ENCODE peak calls at places on chromosomes 13 and 19, in seven cellular contexts. One of them, this sample, is unnamed.

GRCh38 chr13:80345771-80346510 is 5.0 kb upstream of the SPRY2 start:
- DNase-seq in breast epithelium: no peak
- DNase-seq in body of pancreas: no peak
- DNase-seq in left ventricle myocardium inferior: no peak
- DNase-seq in trophoblast cell: no peak
- DNase-seq in heart right ventricle: no peak
- DNase-seq in colonic mucosa: no peak
- DNase-seq in this sample: no peak

GRCh38 chr19:2798733-2799132 is 13.4 kb downstream of the THOP1 start:
- DNase-seq in breast epithelium: no peak
- DNase-seq in body of pancreas: peak; percentile 58
- DNase-seq in left ventricle myocardium inferior: peak; percentile 78
- DNase-seq in trophoblast cell: peak; percentile 34
- DNase-seq in heart right ventricle: peak; percentile 79
- DNase-seq in colonic mucosa: no peak
- DNase-seq in this sample: no peak

GRCh38 chr13:112958127-112958989 is 10.7 kb upstream of the MCF2L start:
- DNase-seq in breast epithelium: no peak
- DNase-seq in body of pancreas: no peak
- DNase-seq in left ventricle myocardium inferior: no peak
- DNase-seq in trophoblast cell: no peak
- DNase-seq in heart right ventricle: no peak
- DNase-seq in colonic mucosa: no peak
- DNase-seq in this sample: no peak

GRCh38 chr19:12913871-12914690 is 5.0 kb downstream of the SYCE2 start:
- DNase-seq in breast epithelium: peak; percentile 65
- DNase-seq in body of pancreas: no peak
- DNase-seq in left ventricle myocardium inferior: no peak
- DNase-seq in trophoblast cell: no peak
- DNase-seq in heart right ventricle: no peak
- DNase-seq in colonic mucosa: no peak
- DNase-seq in this sample: no peak

GRCh38 chr19:37914908-37915307 is 7.9 kb downstream of the SIPA1L3 start:
- DNase-seq in breast epithelium: no peak
- DNase-seq in body of pancreas: no peak
- DNase-seq in left ventricle myocardium inferior: no peak
- DNase-seq in trophoblast cell: no peak
- DNase-seq in heart right ventricle: no peak
- DNase-seq in colonic mucosa: no peak
- DNase-seq in this sample: no peak

GRCh38 chr13:38697628-38698333 is 10.9 kb downstream of the FREM2 start:
- DNase-seq in breast epithelium: no peak
- DNase-seq in body of pancreas: no peak
- DNase-seq in left ventricle myocardium inferior: no peak
- DNase-seq in trophoblast cell: no peak
- DNase-seq in heart right ventricle: no peak
- DNase-seq in colonic mucosa: no peak
- DNase-seq in this sample: no peak

GRCh38 chr13:27450921-27451461 is 627 bp upstream of the MTIF3 start:
- DNase-seq in breast epithelium: peak; percentile 27
- DNase-seq in body of pancreas: peak; percentile 54
- DNase-seq in left ventricle myocardium inferior: peak; percentile 42
- DNase-seq in trophoblast cell: peak; percentile 20
- DNase-seq in heart right ventricle: peak; percentile 26
- DNase-seq in colonic mucosa: peak; percentile 57
- DNase-seq in this sample: peak; percentile 71

GRCh38 chr19:10797078-10797477 is 38.9 kb downstream of the TMED1 start:
- DNase-seq in breast epithelium: no peak
- DNase-seq in body of pancreas: no peak
- DNase-seq in left ventricle myocardium inferior: no peak
- DNase-seq in trophoblast cell: no peak
- DNase-seq in heart right ventricle: no peak
- DNase-seq in colonic mucosa: no peak
- DNase-seq in this sample: no peak

GRCh38 chr19:6424190-6424938 is at the start of gene KHSRP:
- DNase-seq in breast epithelium: no peak
- DNase-seq in body of pancreas: no peak
- DNase-seq in left ventricle myocardium inferior: no peak
- DNase-seq in trophoblast cell: no peak
- DNase-seq in heart right ventricle: no peak
- DNase-seq in colonic mucosa: no peak
- DNase-seq in this sample: peak; percentile 56

GRCh38 chr13:22162889-22163288 is 492.0 kb downstream of the FGF9 start:
- DNase-seq in breast epithelium: no peak
- DNase-seq in body of pancreas: no peak
- DNase-seq in left ventricle myocardium inferior: no peak
- DNase-seq in trophoblast cell: no peak
- DNase-seq in heart right ventricle: no peak
- DNase-seq in colonic mucosa: no peak
- DNase-seq in this sample: no peak

GRCh38 chr19:51129716-51130115 is 5.0 kb downstream of the SIGLEC9 start:
- DNase-seq in breast epithelium: no peak
- DNase-seq in body of pancreas: no peak
- DNase-seq in left ventricle myocardium inferior: no peak
- DNase-seq in trophoblast cell: no peak
- DNase-seq in heart right ventricle: no peak
- DNase-seq in colonic mucosa: no peak
- DNase-seq in this sample: no peak

GRCh38 chr13:68304287-68304893 is 1074.3 kb upstream of the PCDH9 start:
- DNase-seq in breast epithelium: no peak
- DNase-seq in body of pancreas: no peak
- DNase-seq in left ventricle myocardium inferior: no peak
- DNase-seq in trophoblast cell: no peak
- DNase-seq in heart right ventricle: no peak
- DNase-seq in colonic mucosa: no peak
- DNase-seq in this sample: peak; percentile 57

GRCh38 chr13:59750860-59751259 is 412.9 kb downstream of the DIAPH3 start:
- DNase-seq in breast epithelium: no peak
- DNase-seq in body of pancreas: peak; percentile 31
- DNase-seq in left ventricle myocardium inferior: no peak
- DNase-seq in trophoblast cell: no peak
- DNase-seq in heart right ventricle: no peak
- DNase-seq in colonic mucosa: no peak
- DNase-seq in this sample: peak; percentile 66

GRCh38 chr13:99883805-99884204 is 87.8 kb downstream of the ZIC5 start:
- DNase-seq in breast epithelium: no peak
- DNase-seq in body of pancreas: no peak
- DNase-seq in left ventricle myocardium inferior: no peak
- DNase-seq in trophoblast cell: no peak
- DNase-seq in heart right ventricle: no peak
- DNase-seq in colonic mucosa: no peak
- DNase-seq in this sample: no peak

GRCh38 chr13:72025836-72026235 is 158.8 kb upstream of the DACH1 start:
- DNase-seq in breast epithelium: no peak
- DNase-seq in body of pancreas: no peak
- DNase-seq in left ventricle myocardium inferior: no peak
- DNase-seq in trophoblast cell: no peak
- DNase-seq in heart right ventricle: no peak
- DNase-seq in colonic mucosa: no peak
- DNase-seq in this sample: no peak

GRCh38 chr13:96243371-96243770 is 153.5 kb downstream of the HS6ST3 start:
- DNase-seq in breast epithelium: no peak
- DNase-seq in body of pancreas: no peak
- DNase-seq in left ventricle myocardium inferior: no peak
- DNase-seq in trophoblast cell: no peak
- DNase-seq in heart right ventricle: no peak
- DNase-seq in colonic mucosa: no peak
- DNase-seq in this sample: no peak

GRCh38 chr19:50552540-50552939 is 15.7 kb downstream of the LRRC4B start:
- DNase-seq in breast epithelium: no peak
- DNase-seq in body of pancreas: no peak
- DNase-seq in left ventricle myocardium inferior: no peak
- DNase-seq in trophoblast cell: no peak
- DNase-seq in heart right ventricle: no peak
- DNase-seq in colonic mucosa: no peak
- DNase-seq in this sample: no peak

GRCh38 chr19:800360-801029 is 3.2 kb downstream of the PTBP1 start:
- DNase-seq in breast epithelium: peak; percentile 78
- DNase-seq in body of pancreas: peak; percentile 74
- DNase-seq in left ventricle myocardium inferior: no peak
- DNase-seq in trophoblast cell: peak; percentile 51
- DNase-seq in heart right ventricle: no peak
- DNase-seq in colonic mucosa: peak; percentile 65
- DNase-seq in this sample: peak; percentile 78

GRCh38 chr13:113106053-113106452 is 462 bp downstream of the F7 start:
- DNase-seq in breast epithelium: no peak
- DNase-seq in body of pancreas: no peak
- DNase-seq in left ventricle myocardium inferior: no peak
- DNase-seq in trophoblast cell: no peak
- DNase-seq in heart right ventricle: no peak
- DNase-seq in colonic mucosa: no peak
- DNase-seq in this sample: peak; percentile 39

GRCh38 chr13:105232403-105232802 is 1303.1 kb downstream of the EFNB2 start:
- DNase-seq in breast epithelium: no peak
- DNase-seq in body of pancreas: no peak
- DNase-seq in left ventricle myocardium inferior: no peak
- DNase-seq in trophoblast cell: no peak
- DNase-seq in heart right ventricle: no peak
- DNase-seq in colonic mucosa: no peak
- DNase-seq in this sample: peak; percentile 14

GRCh38 chr13:40271511-40271910 is 394.9 kb downstream of the FOXO1 start:
- DNase-seq in breast epithelium: peak; percentile 48
- DNase-seq in body of pancreas: peak; percentile 19
- DNase-seq in left ventricle myocardium inferior: peak; percentile 44
- DNase-seq in trophoblast cell: no peak
- DNase-seq in heart right ventricle: peak; percentile 27
- DNase-seq in colonic mucosa: no peak
- DNase-seq in this sample: no peak

GRCh38 chr13:30933334-30933681 is 852 bp downstream of the TEX26 start:
- DNase-seq in breast epithelium: no peak
- DNase-seq in body of pancreas: no peak
- DNase-seq in left ventricle myocardium inferior: no peak
- DNase-seq in trophoblast cell: no peak
- DNase-seq in heart right ventricle: no peak
- DNase-seq in colonic mucosa: no peak
- DNase-seq in this sample: no peak

GRCh38 chr19:12784394-12784870 is 6.9 kb upstream of the JUNB start:
- DNase-seq in breast epithelium: no peak
- DNase-seq in body of pancreas: no peak
- DNase-seq in left ventricle myocardium inferior: no peak
- DNase-seq in trophoblast cell: no peak
- DNase-seq in heart right ventricle: no peak
- DNase-seq in colonic mucosa: no peak
- DNase-seq in this sample: no peak

GRCh38 chr13:96090240-96091101 is 564 bp downstream of the HS6ST3 start:
- DNase-seq in breast epithelium: no peak
- DNase-seq in body of pancreas: peak; percentile 16
- DNase-seq in left ventricle myocardium inferior: peak; percentile 13
- DNase-seq in trophoblast cell: no peak
- DNase-seq in heart right ventricle: no peak
- DNase-seq in colonic mucosa: no peak
- DNase-seq in this sample: peak; percentile 52

GRCh38 chr19:18429717-18430416 is 8.1 kb downstream of the ISYNA1 start:
- DNase-seq in breast epithelium: no peak
- DNase-seq in body of pancreas: peak; percentile 13
- DNase-seq in left ventricle myocardium inferior: no peak
- DNase-seq in trophoblast cell: no peak
- DNase-seq in heart right ventricle: no peak
- DNase-seq in colonic mucosa: no peak
- DNase-seq in this sample: no peak

DNA sequence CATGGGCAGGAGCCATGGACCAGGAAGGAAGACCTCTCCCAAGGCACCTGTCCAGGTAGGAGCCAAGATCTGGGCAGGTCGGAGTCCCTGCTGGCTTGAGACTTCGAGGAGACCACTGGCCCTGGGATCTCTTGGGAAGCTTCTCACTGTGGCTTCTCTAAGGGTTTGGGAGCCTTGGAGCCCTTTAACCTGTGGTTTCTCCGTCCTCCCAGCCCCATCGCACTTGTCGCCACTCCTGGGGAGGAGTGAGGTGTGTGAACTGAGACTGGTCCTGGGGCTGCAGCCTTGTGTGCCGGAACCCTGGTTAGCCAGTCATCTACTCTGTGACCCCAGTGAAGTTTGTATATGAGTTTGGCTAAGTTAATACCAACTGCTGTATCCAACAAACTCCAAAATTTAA is 8.2 kb downstream of the ZNF805 start:
- DNase-seq in breast epithelium: no peak
- DNase-seq in body of pancreas: no peak
- DNase-seq in left ventricle myocardium inferior: no peak
- DNase-seq in trophoblast cell: no peak
- DNase-seq in heart right ventricle: no peak
- DNase-seq in colonic mucosa: no peak
- DNase-seq in this sample: no peak
- H3K36me3 ChIP-seq in breast epithelium: peaks cover 14% of the 10 kb centered on the region
- H3K36me3 ChIP-seq in body of pancreas: peaks cover 45% of the 10 kb centered on the region
- H3K36me3 ChIP-seq in left ventricle myocardium inferior: peaks cover 95% of the 10 kb centered on the region
- H3K36me3 ChIP-seq in trophoblast cell: peaks cover 60% of the 10 kb centered on the region
- H3K36me3 ChIP-seq in heart right ventricle: peaks cover 94% of the 10 kb centered on the region
- H3K36me3 ChIP-seq in colonic mucosa: peaks cover 23% of the 10 kb centered on the region
- H3K36me3 ChIP-seq in this sample: no peaks in the 10 kb centered on the region

GRCh38 chr13:32713397-32713796 is 127.1 kb downstream of the PDS5B start:
- DNase-seq in breast epithelium: no peak
- DNase-seq in body of pancreas: no peak
- DNase-seq in left ventricle myocardium inferior: no peak
- DNase-seq in trophoblast cell: no peak
- DNase-seq in heart right ventricle: no peak
- DNase-seq in colonic mucosa: no peak
- DNase-seq in this sample: no peak
- H3K36me3 ChIP-seq in breast epithelium: no peaks in the 10 kb centered on the region
- H3K36me3 ChIP-seq in body of pancreas: no peaks in the 10 kb centered on the region
- H3K36me3 ChIP-seq in left ventricle myocardium inferior: peaks cover 61% of the 10 kb centered on the region
- H3K36me3 ChIP-seq in trophoblast cell: peaks cover 11% of the 10 kb centered on the region
- H3K36me3 ChIP-seq in heart right ventricle: peaks cover 63% of the 10 kb centered on the region
- H3K36me3 ChIP-seq in colonic mucosa: no peaks in the 10 kb centered on the region
- H3K36me3 ChIP-seq in this sample: peaks cover 3% of the 10 kb centered on the region

GRCh38 chr19:47745010-47745901 is at the start of gene NOP53:
- DNase-seq in breast epithelium: peak; percentile 98
- DNase-seq in body of pancreas: peak; percentile 99
- DNase-seq in left ventricle myocardium inferior: peak; percentile 96
- DNase-seq in trophoblast cell: peak; percentile 97
- DNase-seq in heart right ventricle: peak; percentile 97
- DNase-seq in colonic mucosa: peak; percentile 98
- DNase-seq in this sample: peak; percentile 98

GRCh38 chr19:47742636-47743035 is 2.7 kb upstream of the NOP53 start:
- DNase-seq in breast epithelium: peak; percentile 33
- DNase-seq in body of pancreas: no peak
- DNase-seq in left ventricle myocardium inferior: no peak
- DNase-seq in trophoblast cell: no peak
- DNase-seq in heart right ventricle: no peak
- DNase-seq in colonic mucosa: no peak
- DNase-seq in this sample: no peak

GRCh38 chr19:47735131-47735530 is 10.2 kb upstream of the NOP53 start:
- DNase-seq in breast epithelium: no peak
- DNase-seq in body of pancreas: no peak
- DNase-seq in left ventricle myocardium inferior: no peak
- DNase-seq in trophoblast cell: no peak
- DNase-seq in heart right ventricle: no peak
- DNase-seq in colonic mucosa: no peak
- DNase-seq in this sample: no peak

GRCh38 chr19:47741544-47742125 is 3.7 kb upstream of the NOP53 start:
- DNase-seq in breast epithelium: no peak
- DNase-seq in body of pancreas: no peak
- DNase-seq in left ventricle myocardium inferior: no peak
- DNase-seq in trophoblast cell: no peak
- DNase-seq in heart right ventricle: no peak
- DNase-seq in colonic mucosa: no peak
- DNase-seq in this sample: no peak

GRCh38 chr19:47740866-47741519 is 4.4 kb upstream of the NOP53 start:
- DNase-seq in breast epithelium: no peak
- DNase-seq in body of pancreas: peak; percentile 30
- DNase-seq in left ventricle myocardium inferior: no peak
- DNase-seq in trophoblast cell: no peak
- DNase-seq in heart right ventricle: no peak
- DNase-seq in colonic mucosa: no peak
- DNase-seq in this sample: no peak
- H3K36me3 ChIP-seq in breast epithelium: no peaks in the 10 kb centered on the region
- H3K36me3 ChIP-seq in body of pancreas: no peaks in the 10 kb centered on the region
- H3K36me3 ChIP-seq in left ventricle myocardium inferior: peaks cover 58% of the 10 kb centered on the region
- H3K36me3 ChIP-seq in trophoblast cell: peaks cover 16% of the 10 kb centered on the region
- H3K36me3 ChIP-seq in heart right ventricle: peaks cover 58% of the 10 kb centered on the region
- H3K36me3 ChIP-seq in colonic mucosa: no peaks in the 10 kb centered on the region
- H3K36me3 ChIP-seq in this sample: no peaks in the 10 kb centered on the region

GRCh38 chr13:49652691-49653305 is 24.5 kb downstream of the ARL11 start:
- DNase-seq in breast epithelium: no peak
- DNase-seq in body of pancreas: peak; percentile 22
- DNase-seq in left ventricle myocardium inferior: no peak
- DNase-seq in trophoblast cell: peak; percentile 14
- DNase-seq in heart right ventricle: no peak
- DNase-seq in colonic mucosa: peak; percentile 44
- DNase-seq in this sample: peak; percentile 49
- H3K36me3 ChIP-seq in breast epithelium: no peaks in the 10 kb centered on the region
- H3K36me3 ChIP-seq in body of pancreas: no peaks in the 10 kb centered on the region
- H3K36me3 ChIP-seq in left ventricle myocardium inferior: no peaks in the 10 kb centered on the region
- H3K36me3 ChIP-seq in trophoblast cell: no peaks in the 10 kb centered on the region
- H3K36me3 ChIP-seq in heart right ventricle: no peaks in the 10 kb centered on the region
- H3K36me3 ChIP-seq in colonic mucosa: no peaks in the 10 kb centered on the region
- H3K36me3 ChIP-seq in this sample: no peaks in the 10 kb centered on the region

This sample was measured in hepatocyte.